ENCODE peak calls at places on chromosomes 4 and X, in four cellular contexts. One of them, this sample, is unnamed.

GRCh38 chrX:69493193-69493592 is 10.9 kb upstream of the NALF2 start:
- DNase-seq in PC-3: peak
- DNase-seq in choroid plexus epithelial cell: peak
- DNase-seq in fibroblast of the aortic adventitia: peak
- DNase-seq in this sample: no peak

GRCh38 chrX:120459313-120459712 is 9.8 kb downstream of the LAMP2 start:
- DNase-seq in PC-3: no peak
- DNase-seq in choroid plexus epithelial cell: no peak
- DNase-seq in fibroblast of the aortic adventitia: no peak
- DNase-seq in this sample: no peak

GRCh38 chr4:168384437-168385141 is 66.0 kb upstream of the DDX60 start:
- DNase-seq in PC-3: no peak
- DNase-seq in choroid plexus epithelial cell: no peak
- DNase-seq in fibroblast of the aortic adventitia: peak
- DNase-seq in this sample: no peak

GRCh38 chr4:47566975-47567374 is 81.9 kb downstream of the ATP10D start:
- DNase-seq in PC-3: no peak
- DNase-seq in choroid plexus epithelial cell: no peak
- DNase-seq in fibroblast of the aortic adventitia: no peak
- DNase-seq in this sample: no peak

GRCh38 chr4:8870647-8871416 is 807 bp downstream of the HMX1 start:
- DNase-seq in PC-3: no peak
- DNase-seq in choroid plexus epithelial cell: no peak
- DNase-seq in fibroblast of the aortic adventitia: no peak
- DNase-seq in this sample: no peak

GRCh38 chr4:183633476-183634058 is 25.4 kb downstream of the RWDD4 start:
- DNase-seq in PC-3: no peak
- DNase-seq in choroid plexus epithelial cell: no peak
- DNase-seq in fibroblast of the aortic adventitia: no peak
- DNase-seq in this sample: no peak

GRCh38 chrX:133926809-133927208 is 58.6 kb downstream of the GPC3 start:
- DNase-seq in PC-3: peak
- DNase-seq in choroid plexus epithelial cell: no peak
- DNase-seq in fibroblast of the aortic adventitia: no peak
- DNase-seq in this sample: no peak

GRCh38 chr4:169249214-169249973 is 21.4 kb downstream of the SH3RF1 start:
- DNase-seq in PC-3: peak
- DNase-seq in choroid plexus epithelial cell: peak
- DNase-seq in fibroblast of the aortic adventitia: peak
- DNase-seq in this sample: no peak

GRCh38 chr4:115355329-115355728 is 241.9 kb upstream of the NDST4 start:
- DNase-seq in PC-3: no peak
- DNase-seq in choroid plexus epithelial cell: no peak
- DNase-seq in fibroblast of the aortic adventitia: no peak
- DNase-seq in this sample: no peak

GRCh38 chr4:112889619-112890294 is 159.7 kb upstream of the ANK2 start:
- DNase-seq in PC-3: no peak
- DNase-seq in choroid plexus epithelial cell: peak
- DNase-seq in fibroblast of the aortic adventitia: peak
- DNase-seq in this sample: peak
- H3K4me3 ChIP-seq in PC-3: no peak
- H3K4me3 ChIP-seq in choroid plexus epithelial cell: no peak
- H3K4me3 ChIP-seq in fibroblast of the aortic adventitia: peak
- H3K4me3 ChIP-seq in this sample: peak

DNA sequence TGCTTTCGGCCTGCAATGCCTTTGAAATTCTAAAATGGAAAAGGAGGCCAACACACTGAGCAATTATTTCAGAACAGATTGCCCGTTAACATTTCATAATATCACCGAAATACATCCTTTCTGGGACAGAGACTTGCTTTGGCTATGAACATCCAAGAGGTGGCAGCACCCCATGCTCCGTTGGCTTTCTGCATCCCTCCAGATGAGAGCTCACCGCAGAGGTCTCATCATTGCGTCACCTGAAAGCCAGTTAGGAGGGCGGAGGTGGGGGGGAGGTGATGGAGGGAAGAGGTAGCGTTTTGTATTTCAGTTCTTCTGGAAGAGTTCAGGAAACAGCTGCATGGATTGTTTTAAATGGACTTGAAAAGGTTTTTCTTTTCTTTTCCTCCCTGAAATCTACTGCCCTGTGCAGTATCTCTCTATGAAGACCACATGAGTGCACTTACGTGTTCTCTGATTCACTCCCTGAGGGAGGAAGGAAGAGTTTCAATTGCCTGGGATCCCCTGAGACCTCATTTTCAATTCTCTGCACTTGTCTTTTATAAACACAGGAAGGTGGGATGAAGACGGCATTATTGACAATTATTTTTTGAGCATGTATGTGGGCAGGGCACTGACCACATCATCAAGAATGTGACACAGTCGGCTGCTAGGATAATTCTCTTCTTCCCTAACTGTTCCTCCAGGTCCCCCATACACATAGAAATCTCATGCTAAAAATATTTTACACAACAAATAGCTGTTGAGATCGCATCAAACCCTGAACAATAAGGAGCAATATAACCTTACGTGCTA is 166.9 kb upstream of the PGRMC2 start:
- DNase-seq in PC-3: peak
- DNase-seq in choroid plexus epithelial cell: peak
- DNase-seq in fibroblast of the aortic adventitia: peak
- DNase-seq in this sample: peak
- H3K4me3 ChIP-seq in PC-3: peak
- H3K4me3 ChIP-seq in choroid plexus epithelial cell: no peak
- H3K4me3 ChIP-seq in fibroblast of the aortic adventitia: peak
- H3K4me3 ChIP-seq in this sample: no peak

GRCh38 chr4:108620101-108620932 is at the start of gene RPL34:
- DNase-seq in PC-3: peak
- DNase-seq in choroid plexus epithelial cell: peak
- DNase-seq in fibroblast of the aortic adventitia: peak
- DNase-seq in this sample: peak

GRCh38 chr4:108622828-108623227 is 2.5 kb downstream of the RPL34 start:
- DNase-seq in PC-3: no peak
- DNase-seq in choroid plexus epithelial cell: no peak
- DNase-seq in fibroblast of the aortic adventitia: no peak
- DNase-seq in this sample: no peak

GRCh38 chr4:108622022-108622421 is 1.6 kb downstream of the RPL34 start:
- DNase-seq in PC-3: no peak
- DNase-seq in choroid plexus epithelial cell: no peak
- DNase-seq in fibroblast of the aortic adventitia: no peak
- DNase-seq in this sample: no peak

GRCh38 chr4:108620933-108621905 is 843 bp downstream of the RPL34 start:
- DNase-seq in PC-3: no peak
- DNase-seq in choroid plexus epithelial cell: no peak
- DNase-seq in fibroblast of the aortic adventitia: peak
- DNase-seq in this sample: no peak

GRCh38 chr4:108619372-108620100 is 840 bp upstream of the RPL34 start:
- DNase-seq in PC-3: no peak
- DNase-seq in choroid plexus epithelial cell: no peak
- DNase-seq in fibroblast of the aortic adventitia: no peak
- DNase-seq in this sample: no peak
- H3K4me3 ChIP-seq in PC-3: peak
- H3K4me3 ChIP-seq in choroid plexus epithelial cell: peak
- H3K4me3 ChIP-seq in fibroblast of the aortic adventitia: peak
- H3K4me3 ChIP-seq in this sample: peak

DNA sequence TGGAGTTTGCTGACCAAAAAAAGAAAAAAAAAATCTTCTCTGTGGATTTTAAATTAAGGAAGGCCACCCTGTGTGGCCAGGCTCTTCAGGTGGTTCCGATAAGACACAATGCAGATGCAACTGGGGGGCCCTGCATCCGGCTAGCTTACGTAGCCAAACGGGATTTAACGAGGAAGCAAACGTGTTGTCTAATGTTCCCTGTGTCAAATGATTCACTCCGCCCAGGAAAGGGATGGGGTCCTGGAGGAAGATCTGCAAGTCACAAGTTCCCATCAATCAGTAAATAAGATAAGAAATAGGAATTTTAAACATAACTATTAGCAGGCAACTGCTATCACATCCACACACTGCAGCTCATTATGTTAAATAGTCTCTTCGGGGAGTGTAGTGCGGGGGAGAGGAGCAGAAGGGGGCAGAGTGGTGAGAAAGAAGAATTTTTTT is 216.4 kb upstream of the GYPA start:
- DNase-seq in PC-3: no peak
- DNase-seq in choroid plexus epithelial cell: peak
- DNase-seq in fibroblast of the aortic adventitia: no peak
- DNase-seq in this sample: peak
- H3K4me3 ChIP-seq in PC-3: no peak
- H3K4me3 ChIP-seq in choroid plexus epithelial cell: no peak
- H3K4me3 ChIP-seq in fibroblast of the aortic adventitia: no peak
- H3K4me3 ChIP-seq in this sample: no peak

DNA sequence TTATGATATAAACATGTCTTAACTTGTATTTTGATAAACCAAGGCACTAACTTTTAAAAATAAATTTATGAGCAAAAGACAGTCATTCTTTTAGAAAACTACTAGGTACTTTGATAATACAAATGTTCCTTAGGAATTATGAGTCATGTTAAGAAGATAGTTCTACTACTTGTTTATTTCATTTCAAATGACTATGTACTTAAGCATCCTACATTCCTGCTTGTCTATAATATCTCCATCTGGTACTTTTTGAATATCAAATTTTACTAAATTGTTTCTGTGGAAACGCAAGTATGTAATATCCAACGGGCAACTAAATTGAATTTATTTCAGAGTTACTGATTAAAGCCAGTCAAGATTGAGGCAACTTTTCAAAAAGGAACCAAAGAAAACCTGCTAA is 61.8 kb downstream of the CAMK2D start:
- DNase-seq in PC-3: no peak
- DNase-seq in choroid plexus epithelial cell: peak
- DNase-seq in fibroblast of the aortic adventitia: peak
- DNase-seq in this sample: no peak
- H3K4me3 ChIP-seq in PC-3: no peak
- H3K4me3 ChIP-seq in choroid plexus epithelial cell: no peak
- H3K4me3 ChIP-seq in fibroblast of the aortic adventitia: no peak
- H3K4me3 ChIP-seq in this sample: no peak

This sample was measured in SJSA1.